ENCODE peak calls at places on chromosomes 6 and 20, in six cellular contexts. H is A549, G is choroid plexus epithelial cell, K is astrocyte, Y is heart right ventricle, E is endothelial cell. U is an unnamed sample.

GRCh38 chr6:4880373-4880762 is 104.2 kb downstream of the CDYL start:
- DNase-seq in E (no peak), H (no peak), Y (no peak), K (no peak), G (no peak), U (no peak)

GRCh38 chr20:37336369-37337207 is 9.4 kb upstream of the SRC start:
- DNase-seq in E (peak), G (no peak), H (no peak), Y (peak), K (no peak), U (no peak)

GRCh38 chr6:43761666-43762409 is 8.2 kb upstream of the VEGFA start:
- DNase-seq in K (no peak), E (no peak), G (no peak), H (no peak), Y (no peak), U (no peak)

GRCh38 chr6:166058064-166058739 is 109.4 kb downstream of the TBXT start:
- DNase-seq in G (peak), H (no peak), Y (peak), E (no peak), K (peak), U (no peak)

GRCh38 chr20:9978395-9979004 is 56.3 kb upstream of the ANKEF1 start:
- DNase-seq in G (peak), K (peak), H (peak), Y (peak), E (peak), U (peak)

GRCh38 chr20:37574199-37574890 is 46.7 kb upstream of the BLCAP start:
- DNase-seq in G (no peak), Y (no peak), E (no peak), H (no peak), K (no peak), U (no peak)

GRCh38 chr20:59205044-59205443 is 41.4 kb downstream of the ZNF831 start:
- DNase-seq in G (no peak), H (no peak), E (no peak), Y (no peak), K (no peak), U (no peak)

GRCh38 chr6:113011803-113012202 is 664.7 kb downstream of the RFPL4B start:
- DNase-seq in K (peak), G (peak), E (no peak), H (no peak), Y (no peak), U (no peak)

GRCh38 chr6:44201638-44202303 is 15.0 kb upstream of the MYMX start:
- DNase-seq in K (no peak), E (no peak), G (no peak), Y (no peak), H (no peak), U (no peak)

GRCh38 chr6:31246051-31246495 is 25.8 kb downstream of the HLA-C start:
- DNase-seq in E (no peak), Y (no peak), G (peak), K (peak), H (no peak), U (no peak)

GRCh38 chr6:128305228-128305627 is 215.2 kb downstream of the PTPRK start:
- DNase-seq in Y (no peak), K (peak), H (no peak), G (peak), E (no peak), U (no peak)

GRCh38 chr6:137416376-137417109 is 77.7 kb downstream of the OLIG3 start:
- DNase-seq in G (peak), E (no peak), H (no peak), K (peak), Y (no peak), U (no peak)

GRCh38 chr6:21348462-21349195 is 244.9 kb upstream of the SOX4 start:
- DNase-seq in E (peak), G (peak), K (peak), Y (peak), H (no peak), U (no peak)

GRCh38 chr6:168032383-168032760 is 34.9 kb downstream of the KIF25 start:
- DNase-seq in E (no peak), G (peak), Y (peak), K (peak), H (no peak), U (no peak)

GRCh38 chr6:100592929-100593328 is 128.2 kb upstream of the SIM1 start:
- DNase-seq in G (no peak), K (no peak), Y (no peak), E (no peak), H (no peak), U (no peak)

GRCh38 chr6:71502961-71503360 is 214.3 kb downstream of the OGFRL1 start:
- DNase-seq in H (no peak), G (no peak), E (no peak), K (no peak), Y (no peak), U (no peak)

GRCh38 chr6:141307309-141307998 is 825.3 kb upstream of the GJE1 start:
- DNase-seq in Y (no peak), G (no peak), H (no peak), E (no peak), K (no peak), U (no peak)

GRCh38 chr6:6811151-6812002 is 222.9 kb downstream of the LY86 start:
- DNase-seq in E (peak), G (peak), Y (peak), H (peak), K (peak), U (no peak)

GRCh38 chr6:126047648-126048047 is 61.3 kb downstream of the TRMT11 start:
- DNase-seq in G (no peak), E (no peak), Y (no peak), K (no peak), H (no peak), U (no peak)

GRCh38 chr6:32566957-32567356 is 22.7 kb downstream of the HLA-DRB1 start:
- DNase-seq in E (no peak), H (no peak), Y (no peak), K (no peak), G (no peak), U (no peak)

GRCh38 chr6:30238178-30238795 is 25.1 kb upstream of the TRIM26 start:
- DNase-seq in K (peak), Y (no peak), G (peak), H (peak), E (no peak), U (no peak)
- TF ChIP-seq CTCF in K (peak), Y (peak), G (peak), H (peak), E (no peak), U (peak)

DNA sequence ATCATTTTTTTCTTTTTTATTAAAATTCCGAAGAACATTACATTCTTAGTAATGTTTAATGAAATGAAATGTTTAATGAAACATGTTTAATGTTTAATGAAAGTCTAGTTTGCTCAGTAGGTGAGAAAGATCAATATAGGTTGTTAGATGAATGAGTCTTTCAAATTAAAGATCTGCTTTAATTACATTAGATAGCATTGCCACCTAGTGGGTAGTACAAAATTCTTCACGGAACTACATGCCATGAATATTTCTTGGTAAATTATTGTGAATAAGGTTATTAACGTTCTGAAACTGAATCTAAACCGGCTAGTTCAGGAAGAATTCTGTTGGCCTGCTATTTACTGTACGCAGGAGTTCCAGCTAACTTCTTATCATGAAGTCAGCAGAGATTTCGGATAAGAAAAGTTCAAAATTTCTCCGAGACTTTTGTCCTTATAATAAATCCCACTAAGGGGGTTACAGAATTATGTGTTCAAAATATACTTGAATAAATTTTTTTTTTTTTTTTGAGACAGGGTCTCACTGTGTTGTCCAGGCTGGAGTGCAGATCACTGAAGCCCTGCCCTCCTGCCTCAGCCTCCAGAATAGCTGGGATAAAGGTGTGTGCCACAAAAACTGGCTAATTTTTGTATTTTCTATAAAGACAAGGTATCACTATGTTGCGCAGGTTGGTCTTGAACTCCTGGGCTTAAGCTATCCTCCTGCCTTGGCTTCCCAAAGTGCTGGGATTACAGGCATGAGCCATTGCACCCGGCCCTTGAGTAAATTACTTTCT is 7.9 kb upstream of the GMNN start:
- DNase-seq in K (no peak), Y (no peak), E (no peak), G (peak), H (peak), U (no peak)
- TF ChIP-seq CTCF in K (peak), Y (peak), E (no peak), G (peak), H (peak), U (peak)

GRCh38 chr6:36897629-36898028 is 11.9 kb downstream of the C6orf89 start:
- DNase-seq in Y (no peak), E (peak), H (no peak), G (peak), K (no peak), U (no peak)
- TF ChIP-seq CTCF in Y (peak), E (peak), H (no peak), G (peak), K (peak), U (no peak)

GRCh38 chr20:52130406-52130805 is 61.2 kb downstream of the ZFP64 start:
- DNase-seq in H (no peak), E (no peak), Y (no peak), K (no peak), G (peak), U (no peak)
- TF ChIP-seq CTCF in H (no peak), E (no peak), Y (no peak), K (no peak), G (no peak), U (no peak)

GRCh38 chr6:136333824-136334464 is 44.3 kb upstream of the BCLAF1 start:
- DNase-seq in E (no peak), H (no peak), K (no peak), G (no peak), Y (no peak), U (no peak)
- TF ChIP-seq CTCF in E (no peak), H (no peak), K (no peak), G (no peak), Y (no peak), U (no peak)

DNA sequence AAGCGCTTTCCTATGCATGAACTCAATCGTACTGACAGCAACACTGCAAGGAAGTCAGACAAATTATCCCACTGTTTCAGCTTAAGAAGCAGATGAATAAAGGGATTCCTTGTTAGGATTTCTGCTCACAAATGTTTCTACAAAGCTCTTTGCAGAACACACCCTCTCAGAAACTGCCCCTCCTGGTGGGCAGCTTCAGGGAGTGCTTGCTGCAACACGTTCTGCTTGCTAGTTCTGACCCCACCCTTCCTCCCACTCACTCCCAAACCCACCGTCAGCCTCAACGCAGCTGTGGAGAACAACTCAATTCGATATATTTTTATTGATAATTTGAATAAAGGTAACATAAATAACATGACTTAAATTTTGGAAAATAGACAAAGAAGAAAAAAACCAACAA is 250.8 kb upstream of the PRDM1 start:
- DNase-seq in Y (no peak), K (peak), E (peak), G (peak), H (no peak), U (peak)
- TF ChIP-seq CTCF in Y (peak), K (peak), E (peak), G (peak), H (no peak), U (peak)

U was measured in neural crest cell.